ENCODE peak calls at places on chromosomes 7 and 10, in six cellular contexts. R is uterus, B is lung, Y is fibroblast of lung, T is right atrium auricular region, M is pancreas. K is an unnamed sample.

GRCh38 chr10:31013331-31013730 is 18.3 kb downstream of the ZNF438 start:
- DNase-seq in Y (no peak), M (no peak), B (no peak), R (no peak), T (no peak), K (no peak)

GRCh38 chr7:155815332-155816191 is 3.3 kb upstream of the SHH start:
- DNase-seq in R (no peak), B (peak), Y (peak), M (peak), T (no peak), K (no peak)

GRCh38 chr7:17184805-17185689 is 113.4 kb upstream of the AHR start:
- DNase-seq in T (no peak), M (no peak), B (no peak), R (no peak), Y (peak), K (peak)

GRCh38 chr7:45574521-45575500 is 643 bp downstream of the ADCY1 start:
- DNase-seq in M (peak), R (no peak), Y (peak), T (no peak), B (no peak), K (no peak)

GRCh38 chr10:95660283-95660682 is 3.8 kb upstream of the ALDH18A1 start:
- DNase-seq in M (no peak), T (no peak), Y (peak), R (no peak), B (no peak), K (peak)

GRCh38 chr10:103202319-103202718 is 9.2 kb upstream of the NT5C2 start:
- DNase-seq in Y (no peak), B (no peak), T (no peak), M (no peak), R (no peak), K (no peak)

GRCh38 chr7:108824840-108825540 is 255.3 kb downstream of the DNAJB9 start:
- DNase-seq in T (peak), Y (peak), R (peak), M (no peak), B (no peak), K (peak)

GRCh38 chr7:49980414-49980813 is 112.6 kb downstream of the ZPBP start:
- DNase-seq in M (no peak), T (no peak), B (no peak), R (no peak), Y (no peak), K (no peak)

GRCh38 chr7:33357846-33358245 is 228.5 kb downstream of the BBS9 start:
- DNase-seq in Y (no peak), M (no peak), R (no peak), B (no peak), T (no peak), K (no peak)

GRCh38 chr7:115676080-115676479 is 354.5 kb downstream of the TFEC start:
- DNase-seq in T (no peak), Y (peak), B (no peak), R (no peak), M (no peak), K (no peak)

GRCh38 chr10:113907166-113907565 is 52.7 kb downstream of the NHLRC2 start:
- DNase-seq in Y (peak), R (no peak), T (no peak), M (no peak), B (no peak), K (no peak)

GRCh38 chr10:387949-388660 is 252.8 kb downstream of the ZMYND11 start:
- DNase-seq in M (no peak), Y (no peak), T (no peak), R (no peak), B (no peak), K (no peak)

GRCh38 chr10:70699659-70700174 is 27.4 kb downstream of the ADAMTS14 start:
- DNase-seq in R (no peak), M (no peak), Y (no peak), B (no peak), T (no peak), K (no peak)

GRCh38 chr10:2852574-2853323 is 214.6 kb upstream of the PFKP start:
- DNase-seq in B (no peak), T (no peak), R (no peak), M (no peak), Y (no peak), K (no peak)

GRCh38 chr10:19702215-19702614 is 114.0 kb upstream of the PLXDC2 start:
- DNase-seq in Y (peak), R (no peak), M (no peak), B (no peak), T (no peak), K (no peak)

GRCh38 chr10:78934499-78934898 is 134.3 kb upstream of the ZMIZ1 start:
- DNase-seq in R (no peak), M (no peak), Y (no peak), T (no peak), B (no peak), K (no peak)

GRCh38 chr7:71349583-71350481 is 217.9 kb downstream of the GALNT17 start:
- DNase-seq in B (no peak), M (no peak), R (no peak), T (no peak), Y (no peak), K (no peak)

GRCh38 chr7:1755783-1756626 is 85.9 kb downstream of the ELFN1 start:
- DNase-seq in R (no peak), B (no peak), M (no peak), T (no peak), Y (no peak), K (no peak)

GRCh38 chr7:98267305-98267704 is 14.2 kb upstream of the BRI3 start:
- DNase-seq in Y (no peak), R (no peak), B (no peak), T (no peak), M (no peak), K (no peak)

GRCh38 chr7:27684491-27684890 is 21.8 kb upstream of the HIBADH start:
- DNase-seq in Y (no peak), M (no peak), B (no peak), T (no peak), R (no peak), K (no peak)

GRCh38 chr10:118873080-118873737 is 118.4 kb upstream of the CACUL1 start:
- DNase-seq in R (no peak), B (peak), M (no peak), Y (peak), T (no peak), K (no peak)

GRCh38 chr7:36348256-36348655 is 41.4 kb upstream of the ANLN start:
- DNase-seq in R (no peak), Y (peak), T (no peak), B (no peak), M (no peak), K (no peak)

GRCh38 chr10:5589963-5590511 is 65.3 kb downstream of the CALML3 start:
- DNase-seq in B (no peak), R (no peak), Y (peak), T (no peak), M (no peak), K (no peak)

GRCh38 chr10:24724381-24725228 is 918 bp upstream of the ARHGAP21 start:
- DNase-seq in R (peak), Y (peak), T (peak), M (peak), B (peak), K (peak)

GRCh38 chr10:24726626-24727025 is 2.9 kb upstream of the ARHGAP21 start:
- DNase-seq in B (no peak), T (no peak), M (no peak), Y (no peak), R (no peak), K (no peak)

GRCh38 chr10:24730811-24731210 is 7.1 kb upstream of the ARHGAP21 start:
- DNase-seq in T (no peak), B (no peak), R (no peak), M (no peak), Y (no peak), K (no peak)

GRCh38 chr10:24723788-24724380 is at the start of gene ARHGAP21:
- DNase-seq in T (peak), M (peak), R (peak), Y (peak), B (peak), K (no peak)

DNA sequence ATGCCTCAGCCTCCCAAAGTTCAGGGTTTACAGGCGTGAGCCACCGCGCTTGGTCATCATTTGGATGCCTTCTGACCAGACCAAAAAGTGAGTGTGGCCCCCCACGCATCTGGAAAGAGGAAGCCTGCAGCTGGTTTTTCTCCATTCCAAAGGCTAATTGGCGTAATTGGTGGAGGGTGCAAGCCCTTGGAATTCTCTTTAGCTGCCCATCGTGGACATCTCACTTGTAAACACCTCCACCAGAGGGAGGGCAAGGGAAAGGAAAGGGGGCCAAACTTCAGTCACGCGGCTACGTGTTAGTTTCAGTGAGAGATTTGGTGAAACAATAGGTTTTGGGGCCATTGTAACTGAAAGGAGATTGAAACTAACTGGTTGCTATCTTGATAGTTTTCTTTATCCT is 4.1 kb upstream of the ARHGAP21 start:
- DNase-seq in T (no peak), Y (no peak), R (no peak), B (no peak), M (no peak), K (no peak)
- TF ChIP-seq CTCF in T (peak), Y (peak), R (no peak), B (no peak), M (no peak), K (peak)

DNA sequence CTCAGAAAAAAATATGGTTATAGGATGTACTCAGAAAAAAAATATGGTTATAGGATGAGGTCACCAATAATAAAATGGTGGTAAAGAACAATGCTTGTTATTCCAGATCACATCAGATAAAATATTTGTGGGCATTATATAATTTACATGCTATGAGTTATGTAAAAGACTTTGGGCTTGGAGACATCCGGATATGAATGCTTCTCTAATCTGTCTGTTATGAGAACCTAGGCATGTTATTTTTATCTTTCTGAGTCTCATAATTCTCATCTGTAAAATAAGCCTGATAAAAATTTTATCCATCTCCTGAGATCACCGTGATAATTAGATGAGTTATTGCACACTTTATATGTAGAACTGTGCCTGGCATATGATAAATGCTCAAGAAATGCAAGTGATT is 37.8 kb downstream of the DKK1 start:
- DNase-seq in R (no peak), Y (no peak), B (no peak), M (no peak), T (no peak), K (peak)
- H3K4me3 ChIP-seq in R (no peak), Y (no peak), B (no peak), M (no peak), T (no peak), K (no peak)

DNA sequence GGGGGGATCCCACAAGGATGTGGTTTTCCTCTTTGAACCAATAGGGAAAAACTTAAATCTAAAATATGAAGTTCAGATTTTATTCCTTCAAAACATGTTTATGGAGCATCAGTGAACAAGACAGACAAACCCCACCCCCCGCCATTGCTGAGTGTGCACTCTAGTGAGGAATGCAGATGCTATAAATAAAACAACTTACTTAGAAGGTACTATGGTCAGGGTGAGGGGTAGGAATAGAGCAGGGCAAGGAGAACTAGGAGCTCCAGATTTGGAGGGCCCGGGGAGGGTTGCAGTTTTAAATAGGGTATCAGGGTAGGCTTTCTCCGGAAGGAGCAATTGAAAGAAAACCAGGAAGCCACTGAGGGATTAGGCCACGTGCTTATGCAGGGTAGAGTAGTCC is 47.9 kb downstream of the CELF2 start:
- DNase-seq in R (no peak), M (no peak), T (no peak), Y (no peak), B (no peak), K (no peak)
- TF ChIP-seq CTCF in R (no peak), M (no peak), T (no peak), Y (no peak), B (no peak), K (no peak)

GRCh38 chr7:64947252-64948000 is 43.4 kb downstream of the ZNF117 start:
- DNase-seq in T (no peak), B (no peak), M (peak), R (no peak), Y (no peak), K (no peak)
- H3K4me3 ChIP-seq in T (peak), B (no peak), M (peak), R (no peak), Y (peak), K (peak)

DNA sequence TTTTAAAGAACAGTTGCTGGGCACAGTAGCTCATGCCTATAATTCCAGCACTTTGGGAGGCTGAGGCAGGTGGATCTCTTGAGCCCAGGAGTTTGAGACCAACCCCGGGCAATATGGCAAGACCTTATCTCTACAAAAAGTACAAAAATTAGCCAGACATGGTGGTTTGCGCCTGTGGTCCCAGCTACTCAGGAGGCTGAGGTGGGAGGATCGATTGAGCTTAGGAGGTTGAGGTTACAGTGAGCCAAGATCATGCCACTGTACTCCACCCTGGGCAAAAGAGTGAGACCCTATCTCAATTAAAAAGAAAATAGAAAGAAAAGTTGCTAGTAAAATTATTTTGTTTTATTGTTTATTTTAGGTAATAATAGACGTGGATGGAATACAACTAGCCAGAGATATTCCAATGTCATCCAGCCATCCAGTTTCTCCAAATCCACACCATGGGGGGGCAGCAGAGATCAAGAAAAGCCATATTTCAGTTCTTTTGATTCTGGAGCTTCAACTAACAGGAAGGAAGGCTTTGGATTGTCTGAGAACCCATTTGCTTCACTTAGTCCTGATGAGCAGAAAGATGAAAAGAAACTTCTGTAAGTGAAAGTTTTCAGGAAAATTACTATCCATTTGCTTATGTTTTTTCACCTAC is 3.0 kb downstream of the NUP42 start:
- DNase-seq in R (peak), T (no peak), B (no peak), M (no peak), Y (peak), K (no peak)
- TF ChIP-seq CTCF in R (peak), T (peak), B (no peak), M (no peak), Y (peak), K (peak)